ENCODE peak calls at places on chromosome 17, in nine cellular contexts. P is CD4-positive, CD25-positive, alpha-beta regulatory T cell; I is GM12892; B is osteocyte; J is hippocampal formation; O is BE2C; Y is cardiac muscle cell; E is AG09309; X is BJ. A is an unnamed sample.

GRCh38 chr17:36823850-36824677 is 113.2 kb upstream of the LHX1 start:
- DNase-seq in B (no peak), J (no peak), O (no peak), E (no peak), I (no peak), X (no peak), P (no peak), Y (no peak), A (no peak)

GRCh38 chr17:76883744-76884525 is 15.7 kb downstream of the MGAT5B start:
- DNase-seq in X (no peak), E (no peak), Y (no peak), J (no peak), O (no peak), P (no peak), B (no peak), I (no peak), A (peak)

GRCh38 chr17:41678411-41678906 is 10.2 kb upstream of the EIF1 start:
- DNase-seq in E (no peak), P (no peak), J (no peak), O (no peak), B (no peak), X (no peak), Y (no peak), I (no peak), A (peak)

GRCh38 chr17:82179412-82179811 is 33.2 kb downstream of the CCDC57 start:
- DNase-seq in I (no peak), E (no peak), X (no peak), P (no peak), Y (no peak), B (no peak), J (no peak), O (no peak), A (no peak)

GRCh38 chr17:50470451-50470850 is 1.8 kb upstream of the CHAD start:
- DNase-seq in B (no peak), X (no peak), E (no peak), I (no peak), Y (no peak), J (no peak), O (no peak), P (no peak), A (peak)

GRCh38 chr17:19975601-19976000 is 2.0 kb downstream of the AKAP10 start:
- DNase-seq in Y (no peak), X (no peak), I (no peak), P (no peak), O (no peak), J (no peak), E (no peak), B (peak), A (no peak)

GRCh38 chr17:57948555-57949420 is 6.4 kb downstream of the CUEDC1 start:
- DNase-seq in I (no peak), Y (peak), B (no peak), E (peak), O (no peak), X (peak), P (no peak), J (no peak), A (peak)

GRCh38 chr17:82835122-82835521 is 4.7 kb downstream of the ZNF750 start:
- DNase-seq in I (no peak), Y (no peak), E (no peak), O (no peak), P (no peak), X (no peak), B (no peak), J (no peak), A (no peak)

GRCh38 chr17:8608001-8608400 is 22.5 kb downstream of the MYH10 start:
- DNase-seq in J (no peak), E (no peak), X (no peak), B (no peak), I (no peak), P (no peak), Y (no peak), O (no peak), A (no peak)

GRCh38 chr17:17868637-17869522 is 32.1 kb upstream of the SREBF1 start:
- DNase-seq in P (no peak), X (no peak), Y (peak), I (no peak), E (no peak), J (no peak), O (no peak), B (no peak), A (no peak)

GRCh38 chr17:49915260-49915659 is 53.7 kb upstream of the DLX4 start:
- DNase-seq in B (no peak), X (no peak), J (no peak), P (no peak), Y (no peak), O (no peak), E (no peak), I (no peak), A (no peak)

GRCh38 chr17:36837616-36838272 is 99.5 kb upstream of the LHX1 start:
- DNase-seq in E (no peak), P (no peak), O (no peak), I (no peak), B (no peak), Y (no peak), X (no peak), J (no peak), A (no peak)

GRCh38 chr17:18158022-18158600 is 25.5 kb upstream of the ALKBH5 start:
- DNase-seq in B (no peak), X (peak), E (no peak), I (peak), P (peak), J (peak), O (peak), Y (peak), A (peak)

GRCh38 chr17:50589112-50589712 is 28.7 kb downstream of the CACNA1G start:
- DNase-seq in J (no peak), O (no peak), Y (peak), I (no peak), B (no peak), P (no peak), X (no peak), E (no peak), A (peak)

GRCh38 chr17:72385482-72385881 is 264.7 kb downstream of the SOX9 start:
- DNase-seq in E (no peak), X (no peak), Y (no peak), P (no peak), J (no peak), O (no peak), I (no peak), B (no peak), A (no peak)

GRCh38 chr17:9959377-9959981 is 54.4 kb upstream of the RCVRN start:
- DNase-seq in E (no peak), Y (peak), J (peak), B (no peak), I (peak), O (no peak), X (no peak), P (no peak), A (peak)

GRCh38 chr17:73770115-73770848 is 126.0 kb upstream of the SDK2 start:
- DNase-seq in P (no peak), B (no peak), E (peak), I (no peak), Y (peak), J (peak), O (peak), X (peak), A (peak)

GRCh38 chr17:27939489-27940465 is 46.6 kb upstream of the LYRM9 start:
- DNase-seq in E (no peak), B (no peak), Y (no peak), J (no peak), O (no peak), P (no peak), X (no peak), I (no peak), A (no peak)

GRCh38 chr17:1399366-1399678 is 700 bp downstream of the YWHAE start:
- DNase-seq in X (no peak), P (no peak), B (no peak), J (no peak), O (no peak), Y (no peak), I (no peak), E (no peak), A (no peak)

GRCh38 chr17:78231991-78232759 is 744 bp downstream of the TMEM235 start:
- DNase-seq in E (no peak), I (no peak), J (no peak), O (no peak), P (no peak), Y (no peak), X (no peak), B (peak), A (no peak)

GRCh38 chr17:3973498-3974137 is 9.4 kb upstream of the ATP2A3 start:
- DNase-seq in O (no peak), J (no peak), B (no peak), P (no peak), Y (no peak), E (no peak), X (no peak), I (no peak), A (no peak)

GRCh38 chr17:66667491-66668030 is 167.4 kb upstream of the CACNG5 start:
- DNase-seq in E (no peak), B (no peak), O (no peak), P (peak), I (no peak), Y (no peak), J (no peak), X (no peak), A (no peak)

GRCh38 chr17:63646492-63646815 is 24.2 kb downstream of the MAP3K3 start:
- DNase-seq in I (peak), J (no peak), P (no peak), Y (no peak), X (no peak), E (no peak), B (no peak), O (no peak), A (no peak)

GRCh38 chr17:75173526-75173925 is 9.2 kb downstream of the SUMO2 start:
- DNase-seq in J (no peak), X (no peak), O (no peak), P (no peak), E (no peak), I (no peak), B (no peak), Y (no peak), A (no peak)

GRCh38 chr17:73265646-73266640 is 4.3 kb upstream of the CPSF4L start:
- DNase-seq in I (no peak), E (no peak), B (no peak), O (no peak), Y (no peak), P (no peak), J (no peak), X (no peak), A (no peak)

GRCh38 chr17:75267403-75268232 is 3.4 kb downstream of the MIF4GD start:
- DNase-seq in I (no peak), J (no peak), B (no peak), O (peak), X (no peak), Y (no peak), E (no peak), P (no peak), A (peak)

GRCh38 chr17:9148908-9149536 is 127.7 kb downstream of the NTN1 start:
- DNase-seq in J (no peak), Y (no peak), I (no peak), E (no peak), O (no peak), B (no peak), P (no peak), X (no peak), A (no peak)

GRCh38 chr17:75036643-75037268 is 10.0 kb downstream of the ATP5PD start:
- DNase-seq in O (peak), P (peak), E (no peak), J (peak), X (no peak), Y (peak), I (no peak), B (no peak), A (peak)

GRCh38 chr17:6580628-6581027 is 24.3 kb upstream of the PITPNM3 start:
- DNase-seq in E (no peak), B (no peak), J (no peak), P (no peak), I (no peak), O (no peak), X (no peak), Y (no peak), A (no peak)

GRCh38 chr17:49486012-49486641 is 9.0 kb upstream of the NGFR start:
- DNase-seq in X (no peak), Y (peak), I (no peak), O (no peak), J (no peak), E (no peak), P (no peak), B (no peak), A (no peak)

GRCh38 chr17:83118071-83118841 is 38.8 kb downstream of the METRNL start:
- DNase-seq in B (no peak), E (no peak), O (no peak), P (no peak), Y (no peak), I (no peak), X (no peak), J (no peak), A (no peak)

GRCh38 chr17:65584604-65585521 is 23.4 kb upstream of the AXIN2 start:
- DNase-seq in X (no peak), E (no peak), B (no peak), I (no peak), J (peak), P (no peak), O (no peak), Y (no peak), A (peak)

GRCh38 chr17:32518856-32519768 is 32.3 kb downstream of the CDK5R1 start:
- DNase-seq in O (peak), Y (peak), J (no peak), B (no peak), E (no peak), P (peak), I (no peak), X (peak), A (peak)

GRCh38 chr17:7846063-7846735 is 8.7 kb upstream of the TMEM88 start:
- DNase-seq in P (no peak), J (no peak), O (no peak), I (no peak), E (no peak), Y (no peak), X (no peak), B (no peak), A (no peak)